ENCODE peak calls at places on chromosomes 1 and 21, in ten cellular contexts. A is endodermal cell, S is fibroblast of lung, Y is colonic mucosa, L is DND-41, K is mesendoderm, B is IMR-90, D is neuronal stem cell, I is SK-N-MC, M is GM23248. J is an unnamed sample.
A peak's percentile ranks its signal among the peaks of the same experiment; 100 is the strongest.

GRCh38 chr1:37069406-37069805 is 35.1 kb upstream of the GRIK3 start:
- DNase-seq in A (no peak), S (no peak), Y (no peak), L (no peak), K (no peak), B (no peak), D (no peak), I (no peak), M (no peak), J (no peak)

GRCh38 chr1:87224209-87224608 is 104.5 kb upstream of the LMO4 start:
- DNase-seq in A (no peak), S (peak; percentile 100), Y (no peak), L (no peak), K (no peak), B (peak; percentile 100), D (no peak), I (no peak), M (peak; percentile 99), J (no peak)

GRCh38 chr21:41557884-41558283 is 49.9 kb upstream of the TMPRSS2 start:
- DNase-seq in A (no peak), S (no peak), Y (peak; percentile 47), L (no peak), K (no peak), B (no peak), D (no peak), I (no peak), M (no peak), J (no peak)

GRCh38 chr1:58392083-58392482 is 154.4 kb downstream of the OMA1 start:
- DNase-seq in A (no peak), S (no peak), Y (no peak), L (no peak), K (no peak), B (no peak), D (no peak), I (no peak), M (no peak), J (no peak)

GRCh38 chr1:232368821-232369321 is 261.1 kb downstream of the SIPA1L2 start:
- DNase-seq in A (no peak), S (no peak), Y (no peak), L (no peak), K (no peak), B (no peak), D (no peak), I (no peak), M (no peak), J (no peak)

GRCh38 chr1:62188111-62188510 is 6.5 kb upstream of the L1TD1 start:
- DNase-seq in A (peak; percentile 20), S (no peak), Y (no peak), L (no peak), K (no peak), B (no peak), D (no peak), I (no peak), M (no peak), J (no peak)

GRCh38 chr1:52139817-52140540 is 1.9 kb upstream of the ZFYVE9 start:
- DNase-seq in A (no peak), S (peak; percentile 85), Y (no peak), L (no peak), K (no peak), B (peak; percentile 88), D (no peak), I (no peak), M (peak; percentile 96), J (no peak)

GRCh38 chr1:117059334-117059677 is 820 bp upstream of the TTF2 start:
- DNase-seq in A (no peak), S (no peak), Y (peak; percentile 84), L (peak; percentile 80), K (no peak), B (no peak), D (no peak), I (no peak), M (no peak), J (no peak)

GRCh38 chr1:154614887-154615286 is 6.9 kb upstream of the ADAR start:
- DNase-seq in A (peak; percentile 67), S (no peak), Y (no peak), L (no peak), K (peak; percentile 56), B (no peak), D (no peak), I (no peak), M (no peak), J (peak; percentile 36)

GRCh38 chr1:54287176-54287650 is 87.2 kb downstream of the MRPL37 start:
- DNase-seq in A (peak; percentile 70), S (peak; percentile 77), Y (peak; percentile 88), L (peak; percentile 90), K (peak; percentile 66), B (peak; percentile 55), D (no peak), I (peak; percentile 56), M (peak; percentile 83), J (no peak)

GRCh38 chr1:54287821-54288220 is 87.9 kb downstream of the MRPL37 start:
- DNase-seq in A (no peak), S (peak; percentile 38), Y (no peak), L (no peak), K (no peak), B (peak; percentile 63), D (no peak), I (no peak), M (peak; percentile 79), J (no peak)

GRCh38 chr1:54290443-54291184 is 90.6 kb downstream of the MRPL37 start:
- DNase-seq in A (no peak), S (peak; percentile 52), Y (no peak), L (no peak), K (no peak), B (peak; percentile 59), D (no peak), I (no peak), M (peak; percentile 24), J (no peak)

GRCh38 chr1:54289939-54290233 is 89.9 kb downstream of the MRPL37 start:
- DNase-seq in A (no peak), S (no peak), Y (no peak), L (no peak), K (no peak), B (no peak), D (no peak), I (no peak), M (peak; percentile 50), J (no peak)

GRCh38 chr1:54289061-54289938 is 89.3 kb downstream of the MRPL37 start:
- DNase-seq in A (no peak), S (no peak), Y (no peak), L (no peak), K (no peak), B (peak; percentile 28), D (no peak), I (no peak), M (peak; percentile 51), J (peak; percentile 43)
- H3K27ac ChIP-seq in A (no peak overlapping the region), S (no peak overlapping the region), Y (no peak overlapping the region), L (peak overlapping the region; percentile 25), K (no peak overlapping the region), B (no peak overlapping the region), D (no peak overlapping the region), I (no peak overlapping the region), M (peak overlapping the region; percentile 6), J (no peak overlapping the region)

DNA sequence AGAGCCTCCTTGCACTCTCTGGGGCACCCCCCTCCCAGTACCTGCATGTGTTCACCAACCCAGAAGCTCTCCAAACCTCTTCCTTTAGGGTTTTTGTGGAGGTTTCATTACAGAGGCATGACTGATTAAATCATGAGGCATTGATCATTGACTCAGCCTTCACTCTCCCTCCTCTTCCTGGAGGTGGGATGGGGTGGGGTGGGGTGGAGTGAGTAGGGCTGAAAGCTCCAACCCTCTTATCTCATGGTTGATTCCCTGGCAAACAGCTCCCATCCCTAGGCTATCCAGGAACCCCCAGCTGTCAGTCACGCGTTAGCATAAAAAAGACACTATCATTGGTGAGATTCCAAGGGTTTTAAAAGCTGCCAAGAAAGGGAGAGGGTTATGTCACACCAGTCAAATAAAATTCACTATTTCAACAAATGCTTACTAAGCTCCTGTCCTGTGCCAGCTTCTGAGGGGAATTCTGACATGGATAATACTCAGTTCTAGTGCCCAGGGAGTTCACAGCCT is 7.1 kb upstream of the IL24 start:
- DNase-seq in A (peak; percentile 63), S (peak; percentile 53), Y (no peak), L (no peak), K (peak; percentile 46), B (peak; percentile 42), D (no peak), I (no peak), M (peak; percentile 71), J (no peak)
- H3K9ac ChIP-seq in A (no peak overlapping the region), S (peak overlapping the region; percentile 53), Y (no peak overlapping the region), L (no peak overlapping the region), K (no peak overlapping the region), B (no peak overlapping the region), D (no peak overlapping the region), I (no peak overlapping the region), M (peak overlapping the region; percentile 57), J (no peak overlapping the region)

DNA sequence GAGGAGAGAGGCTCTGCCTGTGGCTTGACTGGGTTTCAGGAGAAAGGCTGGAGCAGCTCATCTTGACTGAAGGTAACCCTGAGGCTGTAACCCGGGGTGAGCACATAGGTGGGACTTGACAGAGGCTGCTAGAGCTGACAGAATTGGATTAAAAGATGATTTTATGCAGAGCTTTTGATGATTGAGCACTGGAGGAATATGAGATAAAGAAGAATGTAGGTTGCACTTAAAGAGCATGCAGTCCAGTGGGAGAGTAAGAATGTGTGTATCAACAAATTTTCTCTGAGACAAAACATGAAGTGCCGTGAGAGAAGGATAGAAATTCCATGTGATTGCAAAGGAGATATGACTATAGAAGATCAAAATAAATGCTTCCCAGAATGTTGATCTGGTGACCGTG is 17.4 kb downstream of the LAMC1 start:
- DNase-seq in A (no peak), S (peak; percentile 56), Y (no peak), L (no peak), K (no peak), B (no peak), D (no peak), I (no peak), M (peak; percentile 49), J (no peak)
- H3K27ac ChIP-seq in A (peak overlapping the region; percentile 68), S (peak overlapping the region; percentile 57), Y (peak overlapping the region; percentile 23), L (no peak overlapping the region), K (no peak overlapping the region), B (peak overlapping the region; percentile 70), D (no peak overlapping the region), I (peak overlapping the region; percentile 54), M (peak overlapping the region; percentile 88), J (no peak overlapping the region)

GRCh38 chr1:43284711-43285110 is 670 bp downstream of the C1orf210 start:
- DNase-seq in A (no peak), S (no peak), Y (peak; percentile 57), L (no peak), K (no peak), B (no peak), D (no peak), I (no peak), M (no peak), J (no peak)

GRCh38 chr1:43285269-43285986 is at the start of gene C1orf210:
- DNase-seq in A (peak; percentile 97), S (no peak), Y (peak; percentile 95), L (no peak), K (peak; percentile 87), B (no peak), D (no peak), I (no peak), M (no peak), J (peak; percentile 34)

GRCh38 chr1:43284065-43284464 is 1.3 kb downstream of the C1orf210 start:
- DNase-seq in A (peak; percentile 42), S (no peak), Y (no peak), L (no peak), K (no peak), B (no peak), D (no peak), I (no peak), M (no peak), J (no peak)

GRCh38 chr1:43286533-43286932 is 1.2 kb upstream of the C1orf210 start:
- DNase-seq in A (no peak), S (no peak), Y (no peak), L (no peak), K (no peak), B (no peak), D (no peak), I (no peak), M (no peak), J (no peak)

GRCh38 chr1:43286115-43286514 is 734 bp upstream of the C1orf210 start:
- DNase-seq in A (no peak), S (no peak), Y (peak; percentile 52), L (no peak), K (no peak), B (no peak), D (no peak), I (no peak), M (no peak), J (no peak)
- H3K9ac ChIP-seq in A (no peak overlapping the region), S (no peak overlapping the region), Y (peak overlapping the region; percentile 93), L (no peak overlapping the region), K (no peak overlapping the region), B (no peak overlapping the region), D (no peak overlapping the region), I (no peak overlapping the region), M (no peak overlapping the region), J (no peak overlapping the region)

J was measured in neural progenitor cell.